ENCODE peak calls at places on chromosomes 1 and 21, in nine cellular contexts. T, A, H, Y, Q, L, S, K and O are unnamed samples.

GRCh38 chr1:50976111-50976889 is 6.3 kb downstream of the CDKN2C start:
- DNase-seq in K (no peak), H (no peak), Q (no peak), Y (no peak), L (no peak), T (no peak), A (no peak), S (no peak), O (no peak)

GRCh38 chr21:36005018-36005417 is 55.3 kb downstream of the SETD4 start:
- DNase-seq in L (peak), Y (no peak), H (no peak), T (no peak), K (no peak), A (no peak), S (no peak), Q (no peak), O (no peak)

GRCh38 chr1:90946630-90947029 is 75.2 kb downstream of the ZNF644 start:
- DNase-seq in K (no peak), T (no peak), L (no peak), Y (no peak), S (no peak), H (no peak), Q (no peak), A (no peak), O (no peak)

GRCh38 chr1:45673956-45674355 is 12.4 kb downstream of the GPBP1L1 start:
- DNase-seq in T (no peak), K (no peak), L (no peak), H (no peak), A (no peak), Y (no peak), Q (no peak), S (no peak), O (no peak)

GRCh38 chr1:181018901-181019681 is 3.6 kb downstream of the STX6 start:
- DNase-seq in K (no peak), L (no peak), S (no peak), A (no peak), Q (no peak), H (no peak), Y (no peak), T (no peak), O (no peak)

GRCh38 chr1:23371987-23372386 is 2.4 kb upstream of the ZNF436 start:
- DNase-seq in L (no peak), A (no peak), H (no peak), S (no peak), T (no peak), Q (no peak), K (no peak), Y (peak), O (no peak)

GRCh38 chr1:95113684-95114083 is 3.5 kb upstream of the TLCD4 start:
- DNase-seq in L (no peak), S (no peak), K (no peak), H (no peak), T (no peak), A (no peak), Y (no peak), Q (no peak), O (no peak)

GRCh38 chr1:227894831-227895451 is 52.8 kb downstream of the WNT9A start:
- DNase-seq in Y (peak), L (peak), Q (no peak), T (peak), A (peak), S (peak), H (no peak), K (no peak), O (no peak)

GRCh38 chr21:31553926-31554325 is 105.6 kb upstream of the SOD1 start:
- DNase-seq in S (no peak), T (no peak), H (no peak), K (no peak), L (peak), A (no peak), Y (no peak), Q (no peak), O (no peak)

GRCh38 chr1:53294557-53294956 is 33.3 kb downstream of the LRP8 start:
- DNase-seq in Y (peak), S (no peak), T (no peak), L (no peak), Q (no peak), A (no peak), K (no peak), H (no peak), O (no peak)

GRCh38 chr1:178344513-178345077 is 152.2 kb downstream of the CLEC20A start:
- DNase-seq in Y (no peak), Q (no peak), T (no peak), H (no peak), L (no peak), A (no peak), K (no peak), S (no peak), O (no peak)

GRCh38 chr1:39485046-39485803 is 6.2 kb upstream of the BMP8A start:
- DNase-seq in A (peak), Y (no peak), T (no peak), S (no peak), H (peak), Q (no peak), L (no peak), K (no peak), O (no peak)

GRCh38 chr1:162849711-162850110 is 11.3 kb downstream of the CCDC190 start:
- DNase-seq in Y (no peak), T (no peak), Q (no peak), H (no peak), L (no peak), K (no peak), S (no peak), A (no peak), O (no peak)

GRCh38 chr1:118366296-118366695 is 181.3 kb upstream of the SPAG17 start:
- DNase-seq in Q (no peak), K (no peak), H (no peak), A (no peak), T (no peak), L (no peak), S (no peak), Y (no peak), O (no peak)

GRCh38 chr1:36981771-36982622 is 52.3 kb downstream of the GRIK3 start:
- DNase-seq in K (no peak), L (peak), Y (no peak), S (no peak), Q (no peak), T (no peak), H (no peak), A (no peak), O (no peak)

GRCh38 chr1:53734650-53735211 is 4.2 kb downstream of the GLIS1 start:
- DNase-seq in L (no peak), Y (no peak), K (no peak), S (no peak), H (no peak), Q (no peak), A (no peak), T (no peak), O (no peak)

GRCh38 chr1:2212542-2213491 is 15.3 kb upstream of the SKI start:
- DNase-seq in T (peak), A (peak), S (peak), Y (peak), H (peak), K (peak), Q (peak), L (peak), O (peak)

GRCh38 chr1:201614262-201615015 is 75.5 kb downstream of the NAV1 start:
- DNase-seq in Y (no peak), K (no peak), L (peak), Q (peak), T (no peak), S (no peak), A (no peak), H (peak), O (no peak)

GRCh38 chr1:236795757-236796719 is 946 bp downstream of the MTR start:
- DNase-seq in K (no peak), Q (no peak), Y (no peak), L (peak), S (no peak), T (peak), H (no peak), A (peak), O (no peak)

GRCh38 chr1:244796719-244797406 is 38.6 kb upstream of the COX20 start:
- DNase-seq in Q (peak), K (no peak), S (peak), L (peak), H (no peak), Y (no peak), A (no peak), T (peak), O (no peak)

GRCh38 chr1:83065952-83066727 is 932.8 kb downstream of the TTLL7 start:
- DNase-seq in Q (no peak), A (no peak), H (no peak), L (no peak), S (no peak), K (no peak), T (no peak), Y (no peak), O (no peak)

GRCh38 chr1:7893529-7894180 is 40.8 kb upstream of the UTS2 start:
- DNase-seq in A (no peak), S (no peak), H (no peak), K (no peak), L (no peak), Q (no peak), T (no peak), Y (no peak), O (no peak)

GRCh38 chr1:33763406-33763805 is 100.5 kb upstream of the HMGB4 start:
- DNase-seq in H (no peak), L (no peak), Y (no peak), A (no peak), S (no peak), Q (no peak), T (no peak), K (no peak), O (no peak)

GRCh38 chr1:17198476-17199258 is 6.3 kb upstream of the PADI1 start:
- DNase-seq in K (no peak), A (no peak), S (peak), H (no peak), T (no peak), Y (no peak), L (no peak), Q (no peak), O (no peak)

GRCh38 chr1:214280386-214281029 is 451 bp upstream of the SMYD2 start:
- DNase-seq in Q (peak), S (no peak), A (peak), Y (no peak), H (peak), L (peak), T (peak), K (no peak), O (no peak)

GRCh38 chr1:228547464-228547792 is 60.2 kb downstream of the RNF187 start:
- DNase-seq in L (no peak), Q (no peak), A (no peak), Y (no peak), S (no peak), H (no peak), K (no peak), T (no peak), O (no peak)

GRCh38 chr1:7421471-7422075 is 349.5 kb upstream of the VAMP3 start:
- DNase-seq in Y (peak), A (no peak), H (no peak), K (no peak), S (peak), L (no peak), T (no peak), Q (no peak), O (no peak)

GRCh38 chr1:39122056-39122455 is 82.4 kb upstream of the MACF1 start:
- DNase-seq in A (no peak), Q (no peak), K (no peak), S (no peak), Y (no peak), T (no peak), H (no peak), L (no peak), O (no peak)

GRCh38 chr1:111920221-111921024 is 69.0 kb downstream of the KCND3 start:
- DNase-seq in Y (peak), T (no peak), S (no peak), H (no peak), A (no peak), K (no peak), Q (no peak), L (peak), O (no peak)

GRCh38 chr1:158027485-158027884 is 34.0 kb downstream of the KIRREL1 start:
- DNase-seq in K (no peak), T (no peak), S (no peak), A (no peak), L (no peak), Q (no peak), Y (no peak), H (no peak), O (no peak)

GRCh38 chr1:83900530-83900929 is 98.4 kb downstream of the TTLL7 start:
- DNase-seq in S (no peak), H (no peak), K (no peak), Y (no peak), Q (no peak), T (no peak), A (no peak), L (no peak), O (no peak)

GRCh38 chr21:39681845-39682244 is 63.1 kb upstream of the IGSF5 start:
- DNase-seq in A (no peak), L (no peak), Y (no peak), Q (no peak), S (no peak), K (no peak), T (no peak), H (no peak), O (no peak)

GRCh38 chr1:192521734-192522133 is 53.8 kb upstream of the RGS1 start:
- DNase-seq in H (peak), L (no peak), K (no peak), Q (no peak), A (no peak), Y (no peak), S (no peak), T (no peak), O (no peak)

GRCh38 chr1:199551967-199552565 is 475.4 kb upstream of the NR5A2 start:
- DNase-seq in A (no peak), L (peak), S (no peak), Y (no peak), K (no peak), Q (peak), H (no peak), T (no peak), O (peak)

GRCh38 chr1:33588726-33589125 is 116.3 kb downstream of the ZSCAN20 start:
- DNase-seq in S (no peak), T (no peak), Y (no peak), A (no peak), K (no peak), L (no peak), H (no peak), Q (no peak), O (no peak)

GRCh38 chr1:244659694-244660093 is 6.8 kb downstream of the DESI2 start:
- DNase-seq in Q (no peak), A (no peak), S (no peak), Y (no peak), L (no peak), K (no peak), H (no peak), T (no peak), O (no peak)

GRCh38 chr1:174975764-174976163 is 24.0 kb upstream of the CACYBP start:
- DNase-seq in A (no peak), Y (no peak), S (no peak), T (no peak), Q (no peak), H (no peak), L (no peak), K (no peak), O (no peak)
- H3K27ac ChIP-seq in A (no peak), Y (peak), S (no peak), T (no peak), Q (no peak), H (no peak), L (no peak), K (no peak), O (no peak)

GRCh38 chr1:107140703-107141490 is at the start of gene NTNG1:
- DNase-seq in K (no peak), S (no peak), H (no peak), T (no peak), Q (peak), Y (no peak), A (peak), L (peak), O (no peak)
- H3K27ac ChIP-seq in K (peak), S (no peak), H (no peak), T (no peak), Q (no peak), Y (peak), A (no peak), L (no peak), O (no peak)

DNA sequence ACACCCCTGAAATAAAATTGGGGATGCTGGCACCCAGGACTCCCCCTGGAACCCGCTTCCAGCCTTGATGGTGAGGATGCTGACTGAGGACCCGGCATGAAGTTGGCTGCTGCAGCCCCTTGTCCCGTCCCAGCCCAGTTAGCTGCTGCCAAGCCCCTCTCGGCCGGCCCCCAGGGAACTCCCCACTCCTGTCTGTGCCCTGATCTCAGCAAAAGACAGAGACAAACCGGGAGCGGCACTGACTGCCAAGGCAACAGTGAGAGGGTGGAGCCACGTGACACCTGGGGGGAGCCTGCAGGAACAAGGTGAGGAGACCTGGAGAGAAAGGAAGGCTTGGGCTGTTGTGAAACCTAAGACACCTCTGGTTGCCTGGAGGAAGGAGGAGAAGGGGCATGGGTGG is 24.7 kb downstream of the CASZ1 start:
- DNase-seq in Y (no peak), Q (no peak), L (no peak), T (no peak), S (no peak), H (no peak), K (no peak), A (no peak), O (no peak)
- H3K27ac ChIP-seq in Y (no peak), Q (no peak), L (no peak), T (no peak), S (no peak), H (no peak), K (no peak), A (no peak), O (no peak)

GRCh38 chr1:232851532-232851931 is 46.3 kb downstream of the MAP10 start:
- DNase-seq in L (no peak), Y (no peak), T (no peak), A (no peak), Q (no peak), H (no peak), K (no peak), S (no peak), O (no peak)

GRCh38 chr1:232853994-232854532 is 48.8 kb downstream of the MAP10 start:
- DNase-seq in Y (no peak), T (no peak), L (no peak), S (no peak), Q (no peak), K (peak), H (no peak), A (no peak), O (no peak)

GRCh38 chr1:232859216-232859615 is 54.0 kb downstream of the MAP10 start:
- DNase-seq in S (no peak), K (no peak), Q (no peak), H (no peak), L (no peak), A (no peak), T (no peak), Y (no peak), O (no peak)

GRCh38 chr1:232856556-232856955 is 51.3 kb downstream of the MAP10 start:
- DNase-seq in S (no peak), A (no peak), Y (no peak), K (no peak), T (no peak), Q (no peak), L (no peak), H (no peak), O (no peak)

GRCh38 chr1:232854786-232855185 is 49.6 kb downstream of the MAP10 start:
- DNase-seq in Q (no peak), K (peak), S (no peak), A (no peak), L (no peak), T (no peak), Y (no peak), H (no peak), O (no peak)
- H3K27ac ChIP-seq in Q (no peak), K (no peak), S (no peak), A (no peak), L (no peak), T (no peak), Y (no peak), H (no peak), O (no peak)

DNA sequence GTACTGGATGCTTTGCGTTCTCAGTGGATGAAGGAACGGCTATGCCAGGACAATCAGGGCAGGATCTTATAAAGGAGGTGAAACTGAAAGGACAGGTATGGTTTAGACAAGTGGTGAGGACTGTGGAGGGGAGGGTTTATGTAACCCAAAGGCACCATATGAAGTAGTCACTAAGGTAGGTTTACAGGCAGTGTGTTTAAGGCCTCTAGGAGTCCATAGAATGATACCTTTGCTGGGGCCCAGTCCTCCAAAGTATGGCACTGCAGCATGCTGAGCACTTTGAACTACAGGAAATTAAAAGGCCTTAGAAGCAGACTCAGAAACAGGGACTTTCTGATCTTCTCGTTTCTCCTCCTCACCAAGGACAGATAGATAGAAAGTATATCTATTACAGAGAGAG is 304.7 kb upstream of the USP25 start:
- DNase-seq in K (no peak), A (no peak), S (no peak), Y (no peak), Q (no peak), H (no peak), L (no peak), T (no peak), O (no peak)
- H3K27ac ChIP-seq in K (no peak), A (no peak), S (no peak), Y (no peak), Q (peak), H (no peak), L (no peak), T (no peak), O (no peak)